ENCODE peak calls at places on chromosomes 11 and 22, in seven cellular contexts. G is tibial nerve, R is suprapubic skin, B is ovary, V is A549, O is stomach, D is GM12878. P is an unnamed sample.

GRCh38 chr22:18032455-18033101 is 8.2 kb upstream of the MICAL3 start:
- DNase-seq in O (no peak), B (no peak), G (no peak), V (no peak), D (no peak), R (no peak), P (no peak)

GRCh38 chr11:27412192-27412691 is 49.2 kb upstream of the CCDC34 start:
- DNase-seq in V (no peak), B (no peak), O (no peak), R (no peak), D (no peak), G (no peak), P (no peak)

GRCh38 chr11:132838621-132839020 is 693.7 kb downstream of the OPCML start:
- DNase-seq in G (no peak), B (no peak), O (no peak), R (no peak), V (no peak), D (no peak), P (no peak)

GRCh38 chr11:94131363-94132115 is 2.9 kb downstream of the PANX1 start:
- DNase-seq in V (no peak), O (no peak), G (no peak), D (no peak), B (no peak), R (no peak), P (no peak)

GRCh38 chr11:8867035-8867434 is 44.0 kb upstream of the AKIP1 start:
- DNase-seq in V (no peak), G (no peak), O (no peak), B (no peak), R (no peak), D (no peak), P (no peak)

GRCh38 chr11:44912270-44912987 is 38.3 kb downstream of the TP53I11 start:
- DNase-seq in V (no peak), G (no peak), O (no peak), B (no peak), D (no peak), R (no peak), P (no peak)

GRCh38 chr11:68762481-68762880 is 11.2 kb upstream of the TESMIN start:
- DNase-seq in G (no peak), O (no peak), D (no peak), R (no peak), B (no peak), V (no peak), P (no peak)

GRCh38 chr11:59145534-59145933 is 2.9 kb downstream of the FAM111A start:
- DNase-seq in B (no peak), D (no peak), V (no peak), O (no peak), G (no peak), R (no peak), P (no peak)

GRCh38 chr11:106389096-106389495 is 311.6 kb downstream of the AASDHPPT start:
- DNase-seq in D (no peak), G (no peak), R (no peak), O (no peak), V (no peak), B (no peak), P (no peak)

GRCh38 chr11:126440792-126441514 is 85.5 kb downstream of the ST3GAL4 start:
- DNase-seq in G (peak), R (peak), B (peak), D (no peak), O (peak), V (peak), P (peak)
- TF ChIP-seq EP300 in G (no peak), R (no peak), B (no peak), D (no peak), O (no peak), V (no peak), P (no peak)

GRCh38 chr11:2178906-2179494 is 7.4 kb upstream of the TH start:
- DNase-seq in V (no peak), O (no peak), R (no peak), B (no peak), D (no peak), G (no peak), P (no peak)

GRCh38 chr11:2174361-2174760 is 2.7 kb upstream of the TH start:
- DNase-seq in O (no peak), B (no peak), R (no peak), V (no peak), D (no peak), G (no peak), P (no peak)

GRCh38 chr11:2175659-2176058 is 4.0 kb upstream of the TH start:
- DNase-seq in R (no peak), V (no peak), O (no peak), D (no peak), G (no peak), B (no peak), P (no peak)

GRCh38 chr11:2177081-2177480 is 5.5 kb upstream of the TH start:
- DNase-seq in B (no peak), V (no peak), R (no peak), G (no peak), D (no peak), O (no peak), P (no peak)

DNA sequence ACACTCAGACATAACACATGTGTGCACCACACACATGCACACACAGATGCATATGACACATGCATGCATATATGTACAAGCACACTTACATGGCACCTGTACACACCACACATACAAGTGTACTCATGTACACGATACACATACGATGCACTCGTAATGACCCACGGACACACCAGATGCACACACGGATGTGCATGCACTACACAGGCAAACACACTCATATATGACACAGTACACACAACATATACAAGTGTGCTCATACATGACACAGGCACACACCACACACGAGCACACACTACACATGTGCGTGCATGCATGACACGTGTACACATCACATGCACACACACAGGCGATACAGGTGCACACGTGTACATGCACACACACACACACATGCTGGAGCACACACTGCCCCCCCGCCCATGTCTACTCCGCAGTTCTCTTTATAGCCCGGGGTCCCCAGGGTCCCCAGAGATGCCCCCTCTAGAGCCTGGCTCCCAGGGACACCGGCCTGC is 4.8 kb upstream of the TH start:
- DNase-seq in R (no peak), V (no peak), O (no peak), B (no peak), G (no peak), D (no peak), P (no peak)
- TF ChIP-seq CTCF in R (no peak), V (no peak), O (no peak), B (no peak), G (no peak), D (no peak), P (no peak)

GRCh38 chr22:41919357-41920224 is 4.7 kb upstream of the SHISA8 start:
- DNase-seq in D (peak), B (peak), R (no peak), G (no peak), V (no peak), O (peak), P (no peak)
- H3K27ac ChIP-seq in D (peak), B (no peak), R (no peak), G (no peak), V (no peak), O (no peak), P (no peak)

DNA sequence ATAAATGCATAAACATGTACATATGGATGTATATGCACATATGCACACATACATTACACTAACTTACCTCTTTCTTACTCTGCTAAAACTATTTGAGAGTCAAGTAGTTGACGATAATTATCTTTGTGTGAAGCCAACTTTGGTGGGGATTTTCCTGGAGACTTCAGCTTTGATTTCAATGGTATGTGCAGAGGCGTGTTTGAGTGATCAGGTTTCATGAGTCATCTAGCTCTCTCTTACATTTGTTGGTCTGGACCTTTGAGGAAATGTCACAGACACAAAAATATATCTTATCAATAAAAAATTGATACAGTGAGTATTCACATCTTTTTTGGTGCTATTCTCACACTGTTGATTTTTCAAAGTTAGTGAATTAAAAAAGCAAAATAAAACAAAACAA is 769.0 kb upstream of the LUZP2 start:
- DNase-seq in B (no peak), O (no peak), G (no peak), D (no peak), R (no peak), V (no peak), P (no peak)
- TF ChIP-seq EP300 in B (no peak), O (no peak), G (no peak), D (no peak), R (no peak), V (no peak), P (no peak)

DNA sequence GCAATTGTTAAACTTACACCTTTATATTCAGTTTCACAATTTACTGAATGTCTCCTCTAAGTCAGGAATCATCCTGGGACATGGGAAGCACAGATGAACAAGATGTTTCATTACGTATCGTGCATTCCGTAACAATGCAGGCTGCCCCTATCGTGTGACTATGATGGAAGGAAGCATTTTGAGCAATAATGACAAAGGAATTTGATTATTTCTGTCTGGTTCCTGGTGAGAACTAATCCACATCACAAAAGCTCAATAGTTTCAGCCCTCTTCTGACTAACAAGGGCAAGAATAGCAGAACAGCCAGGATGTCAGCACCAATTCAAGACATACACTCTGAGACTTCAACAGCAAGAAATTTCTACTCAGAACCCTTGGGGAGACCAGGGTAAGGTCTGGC is 14.5 kb downstream of the PISD start:
- DNase-seq in R (no peak), D (no peak), G (no peak), B (no peak), O (no peak), V (no peak), P (no peak)
- TF ChIP-seq CTCF in R (no peak), D (no peak), G (no peak), B (no peak), O (no peak), V (no peak), P (no peak)

GRCh38 chr11:19696073-19696472 is 16.6 kb upstream of the NAV2 start:
- DNase-seq in V (no peak), G (no peak), B (no peak), D (no peak), O (no peak), R (no peak), P (no peak)

GRCh38 chr11:19697721-19698121 is 14.9 kb upstream of the NAV2 start:
- DNase-seq in V (no peak), G (no peak), O (no peak), D (no peak), R (no peak), B (no peak), P (no peak)

GRCh38 chr11:19701421-19701820 is 11.2 kb upstream of the NAV2 start:
- DNase-seq in R (no peak), V (no peak), O (no peak), G (no peak), B (no peak), D (no peak), P (no peak)

GRCh38 chr11:19696904-19697303 is 15.7 kb upstream of the NAV2 start:
- DNase-seq in D (no peak), R (no peak), G (no peak), O (no peak), B (no peak), V (no peak), P (no peak)

DNA sequence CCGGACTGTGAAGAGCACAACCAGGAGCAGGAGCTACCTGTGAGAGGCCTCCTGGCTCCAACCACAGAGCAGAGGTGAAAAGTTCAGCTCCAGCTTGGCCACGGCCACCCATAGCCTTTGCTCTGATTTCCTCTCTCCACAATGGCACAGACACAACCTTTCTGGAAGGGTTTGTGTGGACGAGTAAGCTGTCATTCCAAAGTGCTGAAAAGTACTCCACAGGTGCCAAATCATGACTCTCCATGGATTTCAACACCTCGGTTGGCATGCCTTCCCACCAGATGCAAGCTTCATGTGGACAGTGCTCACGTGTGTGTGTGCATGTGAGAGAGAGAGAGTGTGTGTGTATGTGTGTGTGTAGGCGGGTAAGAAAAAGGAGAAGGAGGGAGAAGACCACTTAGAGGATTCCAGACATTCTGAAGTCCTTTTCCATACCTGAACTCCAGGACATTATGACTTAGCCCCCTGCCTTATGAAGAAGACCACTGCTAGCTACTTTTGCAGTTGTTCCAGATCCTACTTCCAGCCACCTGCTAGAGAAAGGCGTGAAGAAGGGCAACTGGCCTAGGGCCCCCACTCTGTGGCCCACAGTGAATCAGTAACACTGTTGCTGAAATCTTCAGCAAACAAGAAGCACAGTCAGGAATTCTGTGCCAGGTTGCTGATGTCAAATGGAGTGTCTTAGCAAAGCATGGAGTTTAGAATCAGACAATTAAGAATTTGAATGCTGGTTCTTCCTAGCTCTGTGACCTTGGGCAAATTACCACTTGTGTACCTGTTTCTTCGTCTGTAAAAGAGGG is 13.9 kb upstream of the NAV2 start:
- DNase-seq in D (no peak), V (no peak), R (peak), B (no peak), O (no peak), G (no peak), P (peak)
- H3K27ac ChIP-seq in D (no peak), V (no peak), R (peak), B (no peak), O (no peak), G (no peak), P (peak)

DNA sequence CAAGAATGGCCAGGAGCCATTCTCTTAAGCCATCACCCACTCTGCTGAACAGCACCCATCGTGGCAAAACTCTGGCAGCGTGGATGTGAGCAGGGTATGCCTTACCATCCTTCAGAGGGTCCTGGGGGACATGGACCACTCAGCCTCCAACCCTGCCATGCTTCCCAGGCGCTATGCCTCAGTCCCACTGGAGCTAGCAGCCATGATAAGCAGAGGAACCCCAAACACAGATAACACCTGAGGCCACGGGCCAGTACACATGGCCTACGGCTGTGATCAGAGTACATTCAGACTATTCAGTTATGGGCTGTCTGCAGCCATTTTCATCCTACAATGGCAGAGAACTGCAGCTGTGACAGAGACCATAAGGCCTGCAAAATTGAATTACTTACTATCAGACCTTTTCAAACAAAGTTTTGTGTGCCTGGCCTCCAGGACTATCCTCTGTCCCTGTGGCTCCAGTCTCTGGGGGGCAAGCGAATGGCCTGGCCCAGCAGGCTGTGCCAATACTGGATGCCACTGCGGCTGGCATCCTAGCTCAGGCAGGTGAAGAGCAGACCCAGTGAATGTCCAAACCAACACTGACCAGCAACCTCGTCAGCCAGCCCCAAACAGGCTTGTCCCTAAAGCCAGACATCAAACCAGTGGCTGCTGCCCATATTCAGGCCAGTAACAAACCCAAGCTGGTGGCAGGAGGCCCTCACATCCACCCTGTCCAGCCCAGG is 6.9 kb downstream of the ARVCF start:
- DNase-seq in R (no peak), B (no peak), O (no peak), D (no peak), V (no peak), G (no peak), P (no peak)
- TF ChIP-seq EP300 in R (no peak), B (no peak), O (no peak), D (no peak), V (no peak), G (no peak), P (no peak)

GRCh38 chr11:14908214-14908880 is 16.3 kb upstream of the CYP2R1 start:
- DNase-seq in R (no peak), D (no peak), G (no peak), O (no peak), V (peak), B (no peak), P (no peak)
- TF ChIP-seq CTCF in R (peak), D (peak), G (peak), O (no peak), V (peak), B (no peak), P (peak)

GRCh38 chr11:10310301-10310841 is 5.5 kb downstream of the ADM start:
- DNase-seq in V (no peak), O (no peak), R (no peak), B (no peak), D (no peak), G (no peak), P (no peak)
- H3K27ac ChIP-seq in V (peak), O (peak), R (peak), B (no peak), D (peak), G (peak), P (peak)

GRCh38 chr22:39628563-39629080 is 58.1 kb downstream of the CACNA1I start:
- DNase-seq in V (no peak), G (no peak), B (no peak), R (no peak), D (no peak), O (no peak), P (no peak)
- TF ChIP-seq EP300 in V (no peak), G (no peak), B (no peak), R (no peak), D (no peak), O (no peak), P (no peak)